ENCODE peak calls at places on chromosomes 13 and 19, in four cellular contexts. One of them, this sample, is unnamed.

GRCh38 chr13:72379581-72379980 is 347.8 kb downstream of the MZT1 start:
- DNase-seq in stomach: no peak
- DNase-seq in CD8-positive, alpha-beta memory T cell: no peak
- DNase-seq in upper lobe of right lung: no peak
- DNase-seq in this sample: no peak

GRCh38 chr13:27708325-27708724 is 84.0 kb upstream of the GSX1 start:
- DNase-seq in stomach: no peak
- DNase-seq in CD8-positive, alpha-beta memory T cell: no peak
- DNase-seq in upper lobe of right lung: no peak
- DNase-seq in this sample: no peak

GRCh38 chr13:68046900-68047299 is 816.8 kb upstream of the PCDH9 start:
- DNase-seq in stomach: no peak
- DNase-seq in upper lobe of right lung: no peak
- DNase-seq in CD8-positive, alpha-beta memory T cell: no peak
- DNase-seq in this sample: no peak

GRCh38 chr19:4744451-4745170 is 21.0 kb upstream of the DPP9 start:
- DNase-seq in upper lobe of right lung: no peak
- DNase-seq in CD8-positive, alpha-beta memory T cell: no peak
- DNase-seq in stomach: no peak
- DNase-seq in this sample: no peak

GRCh38 chr19:43490759-43491158 is 13.8 kb downstream of the PHLDB3 start:
- DNase-seq in stomach: no peak
- DNase-seq in CD8-positive, alpha-beta memory T cell: no peak
- DNase-seq in upper lobe of right lung: no peak
- DNase-seq in this sample: no peak

GRCh38 chr19:14558370-14559066 is 13.3 kb downstream of the NDUFB7 start:
- DNase-seq in CD8-positive, alpha-beta memory T cell: no peak
- DNase-seq in stomach: no peak
- DNase-seq in upper lobe of right lung: no peak
- DNase-seq in this sample: no peak

GRCh38 chr13:48908381-48909087 is 67.2 kb upstream of the FNDC3A start:
- DNase-seq in upper lobe of right lung: no peak
- DNase-seq in stomach: no peak
- DNase-seq in CD8-positive, alpha-beta memory T cell: no peak
- DNase-seq in this sample: no peak

GRCh38 chr13:76944457-76944856 is 3.9 kb upstream of the ACOD1 start:
- DNase-seq in CD8-positive, alpha-beta memory T cell: no peak
- DNase-seq in upper lobe of right lung: no peak
- DNase-seq in stomach: no peak
- DNase-seq in this sample: no peak

GRCh38 chr13:45718992-45719391 is 16.9 kb downstream of the CBY2 start:
- DNase-seq in stomach: no peak
- DNase-seq in CD8-positive, alpha-beta memory T cell: no peak
- DNase-seq in upper lobe of right lung: no peak
- DNase-seq in this sample: no peak

GRCh38 chr13:59172076-59172475 is 991.7 kb downstream of the DIAPH3 start:
- DNase-seq in CD8-positive, alpha-beta memory T cell: no peak
- DNase-seq in upper lobe of right lung: no peak
- DNase-seq in stomach: no peak
- DNase-seq in this sample: no peak

GRCh38 chr19:46520616-46521015 is 24.9 kb upstream of the PNMA8B start:
- DNase-seq in CD8-positive, alpha-beta memory T cell: no peak
- DNase-seq in stomach: no peak
- DNase-seq in upper lobe of right lung: no peak
- DNase-seq in this sample: no peak

GRCh38 chr19:33227242-33227650 is 1.6 kb upstream of the SLC7A10 start:
- DNase-seq in CD8-positive, alpha-beta memory T cell: no peak
- DNase-seq in upper lobe of right lung: peak; percentile 84
- DNase-seq in stomach: no peak
- DNase-seq in this sample: no peak

GRCh38 chr13:25742220-25742619 is 309.6 kb downstream of the SHISA2 start:
- DNase-seq in stomach: no peak
- DNase-seq in CD8-positive, alpha-beta memory T cell: no peak
- DNase-seq in upper lobe of right lung: no peak
- DNase-seq in this sample: no peak

GRCh38 chr13:50079278-50080157 is 64.3 kb downstream of the KCNRG start:
- DNase-seq in CD8-positive, alpha-beta memory T cell: no peak
- DNase-seq in stomach: no peak
- DNase-seq in upper lobe of right lung: no peak
- DNase-seq in this sample: no peak

GRCh38 chr13:24891476-24892108 is 127.6 kb downstream of the RNF17 start:
- DNase-seq in CD8-positive, alpha-beta memory T cell: no peak
- DNase-seq in stomach: no peak
- DNase-seq in upper lobe of right lung: no peak
- DNase-seq in this sample: no peak

GRCh38 chr19:33279430-33280350 is 22.6 kb downstream of the CEBPA start:
- DNase-seq in upper lobe of right lung: no peak
- DNase-seq in stomach: no peak
- DNase-seq in CD8-positive, alpha-beta memory T cell: no peak
- DNase-seq in this sample: no peak

GRCh38 chr19:56383826-56384605 is 9.3 kb downstream of the ZNF582 start:
- DNase-seq in CD8-positive, alpha-beta memory T cell: no peak
- DNase-seq in stomach: no peak
- DNase-seq in upper lobe of right lung: no peak
- DNase-seq in this sample: no peak

GRCh38 chr19:4049432-4049831 is 17.3 kb downstream of the ZBTB7A start:
- DNase-seq in upper lobe of right lung: no peak
- DNase-seq in stomach: peak; percentile 76
- DNase-seq in CD8-positive, alpha-beta memory T cell: no peak
- DNase-seq in this sample: no peak

GRCh38 chr13:103539721-103540120 is 473.5 kb upstream of the SLC10A2 start:
- DNase-seq in CD8-positive, alpha-beta memory T cell: no peak
- DNase-seq in upper lobe of right lung: no peak
- DNase-seq in stomach: no peak
- DNase-seq in this sample: no peak

GRCh38 chr19:10021446-10021845 is 8.2 kb downstream of the RDH8 start:
- DNase-seq in stomach: no peak
- DNase-seq in upper lobe of right lung: no peak
- DNase-seq in CD8-positive, alpha-beta memory T cell: no peak
- DNase-seq in this sample: no peak

GRCh38 chr13:101144808-101145419 is 271.4 kb downstream of the NALCN start:
- DNase-seq in upper lobe of right lung: no peak
- DNase-seq in stomach: no peak
- DNase-seq in CD8-positive, alpha-beta memory T cell: peak; percentile 7
- DNase-seq in this sample: peak; percentile 25

GRCh38 chr13:91359566-91359965 is 12.1 kb downstream of the MIR17HG start:
- DNase-seq in stomach: no peak
- DNase-seq in CD8-positive, alpha-beta memory T cell: no peak
- DNase-seq in upper lobe of right lung: no peak
- DNase-seq in this sample: no peak

GRCh38 chr13:65011403-65011802 is 2218.7 kb downstream of the PCDH9 start:
- DNase-seq in CD8-positive, alpha-beta memory T cell: no peak
- DNase-seq in stomach: no peak
- DNase-seq in upper lobe of right lung: no peak
- DNase-seq in this sample: no peak

GRCh38 chr19:681029-681626 is 4.9 kb downstream of the FSTL3 start:
- DNase-seq in CD8-positive, alpha-beta memory T cell: peak; percentile 34
- DNase-seq in stomach: peak; percentile 90
- DNase-seq in upper lobe of right lung: peak; percentile 97
- DNase-seq in this sample: no peak

GRCh38 chr19:43634516-43634876 is 5.2 kb downstream of the CADM4 start:
- DNase-seq in CD8-positive, alpha-beta memory T cell: no peak
- DNase-seq in upper lobe of right lung: no peak
- DNase-seq in stomach: no peak
- DNase-seq in this sample: no peak

GRCh38 chr19:28929026-28929425 is 283.9 kb downstream of the UQCRFS1 start:
- DNase-seq in CD8-positive, alpha-beta memory T cell: no peak
- DNase-seq in upper lobe of right lung: no peak
- DNase-seq in stomach: no peak
- DNase-seq in this sample: no peak

GRCh38 chr19:860481-861098 is 1.1 kb downstream of the CFD start:
- DNase-seq in upper lobe of right lung: peak; percentile 90
- DNase-seq in CD8-positive, alpha-beta memory T cell: peak; percentile 59
- DNase-seq in stomach: peak; percentile 59
- DNase-seq in this sample: peak; percentile 53

GRCh38 chr13:76385606-76386005 is 500.6 kb downstream of the KCTD12 start:
- DNase-seq in CD8-positive, alpha-beta memory T cell: no peak
- DNase-seq in stomach: no peak
- DNase-seq in upper lobe of right lung: no peak
- DNase-seq in this sample: no peak

GRCh38 chr13:35472308-35473008 is 4.0 kb downstream of the MAB21L1 start:
- DNase-seq in stomach: no peak
- DNase-seq in CD8-positive, alpha-beta memory T cell: no peak
- DNase-seq in upper lobe of right lung: no peak
- DNase-seq in this sample: peak; percentile 16

GRCh38 chr19:58544591-58545285 is 874 bp downstream of the TRIM28 start:
- DNase-seq in upper lobe of right lung: peak; percentile 74
- DNase-seq in stomach: no peak
- DNase-seq in CD8-positive, alpha-beta memory T cell: no peak
- DNase-seq in this sample: peak; percentile 43

GRCh38 chr19:2391118-2391725 is 31.2 kb downstream of the TMPRSS9 start:
- DNase-seq in CD8-positive, alpha-beta memory T cell: peak; percentile 53
- DNase-seq in stomach: peak; percentile 32
- DNase-seq in upper lobe of right lung: no peak
- DNase-seq in this sample: peak; percentile 65

GRCh38 chr19:51651216-51651846 is 4.7 kb upstream of the SIGLEC14 start:
- DNase-seq in upper lobe of right lung: no peak
- DNase-seq in stomach: no peak
- DNase-seq in CD8-positive, alpha-beta memory T cell: no peak
- DNase-seq in this sample: no peak

GRCh38 chr13:73325351-73326214 is 266.8 kb downstream of the KLF5 start:
- DNase-seq in upper lobe of right lung: no peak
- DNase-seq in CD8-positive, alpha-beta memory T cell: no peak
- DNase-seq in stomach: no peak
- DNase-seq in this sample: no peak

GRCh38 chr19:3712663-3713531 is 4.7 kb downstream of the TJP3 start:
- DNase-seq in stomach: peak; percentile 80
- DNase-seq in upper lobe of right lung: peak; percentile 75
- DNase-seq in CD8-positive, alpha-beta memory T cell: no peak
- DNase-seq in this sample: no peak

GRCh38 chr19:16226878-16227836 is 29.4 kb downstream of the AP1M1 start:
- DNase-seq in upper lobe of right lung: peak; percentile 57
- DNase-seq in CD8-positive, alpha-beta memory T cell: no peak
- DNase-seq in stomach: no peak
- DNase-seq in this sample: no peak
- H3K27ac ChIP-seq in upper lobe of right lung: no peak overlapping the region
- H3K27ac ChIP-seq in CD8-positive, alpha-beta memory T cell: no peak overlapping the region
- H3K27ac ChIP-seq in stomach: no peak overlapping the region
- H3K27ac ChIP-seq in this sample: no peak overlapping the region

DNA sequence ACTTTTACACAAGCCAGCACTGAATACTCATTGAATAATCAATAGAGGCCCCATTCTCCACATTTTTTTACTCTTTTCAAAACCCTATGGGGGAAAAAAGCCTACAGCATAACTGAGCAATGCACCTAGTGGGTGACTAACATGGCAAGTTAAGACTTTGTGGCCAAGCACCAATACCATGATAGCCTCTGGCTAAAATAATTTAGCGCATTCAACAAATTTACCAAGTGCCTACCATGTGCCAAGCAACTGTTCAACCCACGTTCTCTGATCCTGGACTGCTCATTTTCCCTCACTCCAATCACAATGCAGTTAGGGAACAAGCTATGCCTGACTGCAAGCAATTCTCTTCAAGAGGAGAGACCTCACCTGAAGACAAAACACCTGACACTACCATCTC is 3.0 kb downstream of the ANKRD10 start:
- DNase-seq in CD8-positive, alpha-beta memory T cell: no peak
- DNase-seq in upper lobe of right lung: no peak
- DNase-seq in stomach: no peak
- DNase-seq in this sample: no peak
- H3K4me1 ChIP-seq in CD8-positive, alpha-beta memory T cell: peaks cover 42% of the 10 kb centered on the region
- H3K4me1 ChIP-seq in upper lobe of right lung: peaks cover 66% of the 10 kb centered on the region
- H3K4me1 ChIP-seq in stomach: peaks cover 61% of the 10 kb centered on the region
- H3K4me1 ChIP-seq in this sample: peaks cover 47% of the 10 kb centered on the region

GRCh38 chr19:19191920-19192882 is at the start of the genes BORCS8 and RFXANK:
- DNase-seq in stomach: peak; percentile 100
- DNase-seq in CD8-positive, alpha-beta memory T cell: peak; percentile 99
- DNase-seq in upper lobe of right lung: peak; percentile 98
- DNase-seq in this sample: peak; percentile 100

GRCh38 chr19:19193926-19194325 is 1.9 kb downstream of the RFXANK start:
- DNase-seq in upper lobe of right lung: no peak
- DNase-seq in CD8-positive, alpha-beta memory T cell: no peak
- DNase-seq in stomach: no peak
- DNase-seq in this sample: no peak

DNA sequence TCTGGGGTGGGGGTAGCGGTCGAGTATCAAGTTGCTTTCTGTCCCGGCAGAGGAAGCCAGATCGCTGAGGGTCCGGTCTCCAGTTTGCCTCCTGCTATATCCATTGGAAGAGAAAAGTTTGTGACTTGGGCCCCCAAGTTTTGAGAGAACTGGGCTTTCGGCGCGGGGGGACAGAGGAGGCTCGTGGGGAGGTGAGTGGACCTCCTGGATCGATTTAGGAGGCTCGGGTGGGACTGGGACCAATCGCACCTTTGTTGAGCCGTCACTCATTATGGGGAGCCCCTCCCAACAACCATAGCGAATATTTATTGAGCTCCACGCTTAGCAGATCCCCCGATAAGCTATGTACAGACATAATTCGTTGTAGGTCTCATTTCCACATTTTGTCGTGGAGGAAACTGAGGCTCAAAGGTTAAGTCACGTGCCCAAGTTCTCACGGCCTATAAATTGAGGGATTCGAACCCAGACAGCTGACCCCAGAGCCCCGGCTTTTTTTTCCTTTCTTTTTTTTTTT is 909 bp downstream of the RFXANK start:
- DNase-seq in stomach: no peak
- DNase-seq in CD8-positive, alpha-beta memory T cell: no peak
- DNase-seq in upper lobe of right lung: no peak
- DNase-seq in this sample: no peak
- H3K27ac ChIP-seq in stomach: peak overlapping the region; percentile 99
- H3K27ac ChIP-seq in CD8-positive, alpha-beta memory T cell: peak overlapping the region; percentile 100
- H3K27ac ChIP-seq in upper lobe of right lung: peak overlapping the region; percentile 100
- H3K27ac ChIP-seq in this sample: peak overlapping the region; percentile 83

GRCh38 chr19:19517235-19517619 is 1.2 kb downstream of the NDUFA13 start:
- DNase-seq in CD8-positive, alpha-beta memory T cell: no peak
- DNase-seq in stomach: no peak
- DNase-seq in upper lobe of right lung: no peak
- DNase-seq in this sample: no peak

GRCh38 chr19:19513671-19514070 is 1.7 kb downstream of the TSSK6 start:
- DNase-seq in stomach: no peak
- DNase-seq in CD8-positive, alpha-beta memory T cell: no peak
- DNase-seq in upper lobe of right lung: no peak
- DNase-seq in this sample: no peak

GRCh38 chr19:19514215-19514633 is 1.1 kb downstream of the TSSK6 start:
- DNase-seq in CD8-positive, alpha-beta memory T cell: no peak
- DNase-seq in stomach: no peak
- DNase-seq in upper lobe of right lung: peak; percentile 79
- DNase-seq in this sample: no peak

GRCh38 chr19:19514881-19515763 is at the start of gene TSSK6:
- DNase-seq in stomach: no peak
- DNase-seq in upper lobe of right lung: no peak
- DNase-seq in CD8-positive, alpha-beta memory T cell: no peak
- DNase-seq in this sample: no peak

GRCh38 chr19:19515764-19516519 is at the start of gene NDUFA13:
- DNase-seq in CD8-positive, alpha-beta memory T cell: peak; percentile 90
- DNase-seq in stomach: peak; percentile 95
- DNase-seq in upper lobe of right lung: peak; percentile 94
- DNase-seq in this sample: peak; percentile 93
- H3K4me1 ChIP-seq in CD8-positive, alpha-beta memory T cell: peaks cover 26% of the 10 kb centered on the region
- H3K4me1 ChIP-seq in stomach: peaks cover 37% of the 10 kb centered on the region
- H3K4me1 ChIP-seq in upper lobe of right lung: peaks cover 11% of the 10 kb centered on the region
- H3K4me1 ChIP-seq in this sample: peaks cover 35% of the 10 kb centered on the region

GRCh38 chr13:61414686-61415664 is 674 bp downstream of the PCDH20 start:
- DNase-seq in CD8-positive, alpha-beta memory T cell: no peak
- DNase-seq in upper lobe of right lung: peak; percentile 86
- DNase-seq in stomach: peak; percentile 65
- DNase-seq in this sample: no peak
- H3K27ac ChIP-seq in CD8-positive, alpha-beta memory T cell: no peak overlapping the region
- H3K27ac ChIP-seq in upper lobe of right lung: peak overlapping the region; percentile 53
- H3K27ac ChIP-seq in stomach: peak overlapping the region; percentile 11
- H3K27ac ChIP-seq in this sample: no peak overlapping the region

This sample was measured in DND-41.